ENCODE peak calls at places on chromosomes 2 and 18, in four cellular contexts. R is IMR-90, C is adrenal gland, L is A549. W is an unnamed sample.

GRCh38 chr2:178279142-178279541 is 84.8 kb downstream of the OSBPL6 start:
- DNase-seq in L (peak), R (peak), C (no peak), W (peak)

GRCh38 chr2:140657657-140658056 is 1473.2 kb downstream of the LRP1B start:
- DNase-seq in R (peak), C (no peak), L (peak), W (no peak)

GRCh38 chr2:161077367-161078210 is 82.6 kb upstream of the TANK start:
- DNase-seq in C (peak), R (peak), L (no peak), W (no peak)

GRCh38 chr2:133602538-133602937 is 34.3 kb upstream of the NCKAP5 start:
- DNase-seq in C (no peak), L (no peak), R (no peak), W (no peak)

GRCh38 chr2:23690421-23691105 is 236.4 kb downstream of the ATAD2B start:
- DNase-seq in L (no peak), C (peak), R (no peak), W (no peak)

GRCh38 chr2:88209526-88210131 is 39.5 kb downstream of the THNSL2 start:
- DNase-seq in C (no peak), R (no peak), L (no peak), W (no peak)

GRCh38 chr2:216389565-216389964 is 17.3 kb upstream of the MARCHF4 start:
- DNase-seq in C (no peak), L (no peak), R (peak), W (no peak)

GRCh38 chr2:147502895-147503294 is 341.9 kb upstream of the ACVR2A start:
- DNase-seq in R (no peak), L (no peak), C (no peak), W (no peak)

GRCh38 chr18:36451454-36452251 is 154.1 kb downstream of the FHOD3 start:
- DNase-seq in C (no peak), L (no peak), R (no peak), W (no peak)

GRCh38 chr18:7633171-7633570 is 66.1 kb downstream of the PTPRM start:
- DNase-seq in R (no peak), C (no peak), L (no peak), W (no peak)

GRCh38 chr2:143691136-143691535 is 561.9 kb downstream of the ARHGAP15 start:
- DNase-seq in R (no peak), L (no peak), C (no peak), W (no peak)

GRCh38 chr2:23713352-23713751 is 213.6 kb downstream of the ATAD2B start:
- DNase-seq in R (no peak), C (no peak), L (no peak), W (no peak)

GRCh38 chr2:23561088-23561487 is 176.1 kb downstream of the KLHL29 start:
- DNase-seq in L (no peak), R (peak), C (no peak), W (no peak)

GRCh38 chr2:178796079-178796677 is 11.0 kb downstream of the TTN start:
- DNase-seq in L (peak), C (no peak), R (peak), W (peak)

GRCh38 chr2:20196053-20196880 is 28.7 kb downstream of the SDC1 start:
- DNase-seq in R (no peak), C (no peak), L (no peak), W (no peak)

GRCh38 chr2:225008935-225009334 is 33.3 kb downstream of the DOCK10 start:
- DNase-seq in L (peak), C (no peak), R (no peak), W (no peak)

GRCh38 chr18:63366991-63367240 is at the start of gene KDSR:
- DNase-seq in C (no peak), R (no peak), L (no peak), W (no peak)

GRCh38 chr2:150538582-150539236 is 51.2 kb upstream of the RND3 start:
- DNase-seq in L (no peak), C (no peak), R (peak), W (no peak)

GRCh38 chr2:29130295-29130694 is 15.1 kb downstream of the CLIP4 start:
- DNase-seq in R (peak), L (peak), C (no peak), W (peak)

GRCh38 chr18:61731169-61731568 is 161.6 kb downstream of the RNF152 start:
- DNase-seq in R (peak), C (no peak), L (no peak), W (no peak)

GRCh38 chr2:139271149-139271548 is 491.0 kb upstream of the NXPH2 start:
- DNase-seq in L (no peak), C (no peak), R (no peak), W (no peak)

GRCh38 chr18:21391074-21391673 is 149.1 kb downstream of the GREB1L start:
- DNase-seq in R (peak), L (peak), C (no peak), W (peak)

GRCh38 chr2:10382313-10383061 is 65.6 kb downstream of the ODC1 start:
- DNase-seq in R (no peak), C (no peak), L (no peak), W (no peak)

GRCh38 chr18:45330170-45330594 is 285.1 kb upstream of the SLC14A2 start:
- DNase-seq in L (no peak), C (no peak), R (no peak), W (no peak)

GRCh38 chr2:174511580-174512260 is 24.9 kb upstream of the GPR155 start:
- DNase-seq in C (no peak), R (no peak), L (no peak), W (no peak)

GRCh38 chr2:239873656-239874635 is 151.2 kb downstream of the NDUFA10 start:
- DNase-seq in C (no peak), R (no peak), L (no peak), W (no peak)

GRCh38 chr2:20050712-20051517 is 513 bp downstream of the LAPTM4A start:
- DNase-seq in R (peak), C (peak), L (peak), W (no peak)

GRCh38 chr2:188042412-188042811 is 249.3 kb upstream of the GULP1 start:
- DNase-seq in L (peak), C (no peak), R (peak), W (peak)

GRCh38 chr2:113175101-113175628 is 1.4 kb downstream of the PSD4 start:
- DNase-seq in C (no peak), L (no peak), R (no peak), W (no peak)

GRCh38 chr2:201699384-201699783 is 940 bp upstream of the MPP4 start:
- DNase-seq in C (no peak), R (no peak), L (no peak), W (no peak)

GRCh38 chr2:163640542-163641195 is 95.1 kb downstream of the FIGN start:
- DNase-seq in C (no peak), L (no peak), R (no peak), W (no peak)

GRCh38 chr2:66561645-66562336 is 126.9 kb downstream of the MEIS1 start:
- DNase-seq in C (no peak), R (no peak), L (no peak), W (no peak)

GRCh38 chr2:9703085-9703641 is 72.4 kb upstream of the YWHAQ start:
- DNase-seq in L (peak), C (no peak), R (peak), W (peak)

GRCh38 chr2:3635171-3636008 is 22.6 kb upstream of the ALLC start:
- DNase-seq in C (peak), L (no peak), R (no peak), W (no peak)

GRCh38 chr18:62660741-62661140 is 54.6 kb upstream of the PHLPP1 start:
- DNase-seq in C (no peak), L (no peak), R (no peak), W (no peak)

GRCh38 chr18:55489742-55490055 is 98.3 kb downstream of the TCF4 start:
- DNase-seq in R (peak), L (no peak), C (no peak), W (no peak)

GRCh38 chr18:79629606-79630005 is 50.0 kb upstream of the CTDP1 start:
- DNase-seq in C (no peak), L (no peak), R (no peak), W (no peak)
- H3K4me3 ChIP-seq in C (no peak), L (no peak), R (no peak), W (no peak)

DNA sequence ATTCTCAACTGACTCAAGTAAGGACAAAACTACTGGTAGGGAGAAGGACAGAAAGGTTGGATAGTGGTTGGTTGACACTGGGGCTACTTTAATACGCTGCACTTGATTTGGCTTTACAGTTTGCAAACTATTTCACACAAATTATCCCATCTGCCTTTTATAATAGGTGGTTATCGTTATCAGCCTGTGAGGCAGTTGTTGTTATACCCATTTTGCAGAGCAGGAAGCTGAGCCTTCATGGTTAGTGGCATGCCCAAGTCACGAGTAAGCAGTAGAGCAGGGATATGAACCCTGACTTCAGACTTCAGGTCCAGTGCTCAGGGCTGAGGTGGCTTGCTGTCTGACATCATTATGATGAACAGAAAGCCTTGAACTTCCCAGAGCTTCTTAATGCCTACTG is 5.3 kb downstream of the CTIF start:
- DNase-seq in C (no peak), R (peak), L (no peak), W (no peak)
- H3K4me3 ChIP-seq in C (no peak), R (no peak), L (no peak), W (no peak)

DNA sequence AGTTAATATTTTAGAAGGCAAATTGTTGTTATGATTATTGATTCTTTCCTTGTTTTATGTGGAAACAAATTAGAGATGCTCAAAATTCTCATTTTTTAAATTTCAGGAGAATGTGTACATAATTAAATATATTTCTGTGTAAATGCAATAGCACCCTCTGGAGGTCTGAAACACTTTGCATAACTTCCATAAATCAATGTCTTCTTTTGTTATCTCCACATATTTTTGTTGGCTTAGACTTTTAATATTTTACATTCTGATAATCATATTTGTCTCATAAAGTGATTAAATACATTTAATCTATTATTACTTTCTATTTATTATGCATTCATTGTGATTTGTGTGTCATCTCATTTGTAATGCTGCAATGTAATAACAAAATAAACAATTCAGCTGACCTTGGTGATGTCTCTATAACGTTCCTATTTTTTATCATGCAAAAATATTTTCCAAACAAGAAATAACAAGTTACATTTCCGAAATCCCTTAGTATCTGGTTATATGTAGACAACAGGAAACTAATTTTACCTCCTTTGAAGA is 201.8 kb upstream of the GALNT5 start:
- DNase-seq in C (no peak), L (peak), R (peak), W (no peak)
- H3K4me3 ChIP-seq in C (no peak), L (no peak), R (no peak), W (no peak)

DNA sequence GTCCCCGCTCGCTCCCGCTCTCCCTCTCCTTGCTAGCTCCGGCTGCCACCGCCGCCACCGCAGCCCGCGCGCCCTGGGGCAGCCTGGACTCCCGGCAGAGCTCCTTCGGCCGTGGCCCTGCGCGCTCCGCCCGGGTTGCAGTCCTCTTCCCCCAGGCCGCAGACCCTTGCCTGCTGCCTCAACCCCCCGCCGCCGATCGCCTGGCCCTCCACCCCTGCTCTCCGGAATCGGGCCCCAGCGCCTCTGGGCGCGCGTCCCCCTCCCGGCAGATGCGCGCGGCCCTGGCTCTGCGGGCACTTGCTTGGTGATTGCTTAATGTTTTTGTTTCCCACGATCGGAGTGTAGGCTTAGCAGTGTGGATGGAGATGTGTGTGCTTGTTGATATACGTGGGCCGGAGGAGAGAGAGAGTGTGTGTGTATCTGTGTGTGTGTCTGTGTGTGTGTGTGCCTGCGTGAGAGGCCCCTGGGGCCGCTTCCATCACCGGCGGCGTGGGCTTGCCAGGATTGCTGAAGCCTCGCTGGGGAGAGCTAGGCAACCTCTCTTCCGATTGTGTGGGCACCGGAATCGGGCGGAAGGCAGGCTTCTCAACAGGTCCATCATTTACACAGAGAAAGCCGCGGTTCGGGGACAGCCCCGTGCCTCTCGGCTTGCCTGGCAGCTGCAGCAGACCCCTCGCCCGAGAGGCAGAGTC is 877 bp downstream of the INHBB start:
- DNase-seq in C (no peak), R (peak), L (peak), W (no peak)
- H3K4me3 ChIP-seq in C (peak), R (peak), L (peak), W (no peak)

GRCh38 chr18:9684901-9685738 is 23.0 kb upstream of the RAB31 start:
- DNase-seq in L (no peak), R (peak), C (no peak), W (no peak)

GRCh38 chr18:9682572-9682971 is 25.5 kb upstream of the RAB31 start:
- DNase-seq in L (no peak), R (no peak), C (no peak), W (no peak)

GRCh38 chr18:9688036-9688741 is 19.9 kb upstream of the RAB31 start:
- DNase-seq in C (no peak), R (peak), L (no peak), W (no peak)

GRCh38 chr18:9681217-9681616 is 26.9 kb upstream of the RAB31 start:
- DNase-seq in C (no peak), L (no peak), R (no peak), W (no peak)

GRCh38 chr18:9683418-9684396 is 24.4 kb upstream of the RAB31 start:
- DNase-seq in C (peak), R (peak), L (peak), W (no peak)
- H3K4me3 ChIP-seq in C (no peak), R (no peak), L (no peak), W (no peak)

DNA sequence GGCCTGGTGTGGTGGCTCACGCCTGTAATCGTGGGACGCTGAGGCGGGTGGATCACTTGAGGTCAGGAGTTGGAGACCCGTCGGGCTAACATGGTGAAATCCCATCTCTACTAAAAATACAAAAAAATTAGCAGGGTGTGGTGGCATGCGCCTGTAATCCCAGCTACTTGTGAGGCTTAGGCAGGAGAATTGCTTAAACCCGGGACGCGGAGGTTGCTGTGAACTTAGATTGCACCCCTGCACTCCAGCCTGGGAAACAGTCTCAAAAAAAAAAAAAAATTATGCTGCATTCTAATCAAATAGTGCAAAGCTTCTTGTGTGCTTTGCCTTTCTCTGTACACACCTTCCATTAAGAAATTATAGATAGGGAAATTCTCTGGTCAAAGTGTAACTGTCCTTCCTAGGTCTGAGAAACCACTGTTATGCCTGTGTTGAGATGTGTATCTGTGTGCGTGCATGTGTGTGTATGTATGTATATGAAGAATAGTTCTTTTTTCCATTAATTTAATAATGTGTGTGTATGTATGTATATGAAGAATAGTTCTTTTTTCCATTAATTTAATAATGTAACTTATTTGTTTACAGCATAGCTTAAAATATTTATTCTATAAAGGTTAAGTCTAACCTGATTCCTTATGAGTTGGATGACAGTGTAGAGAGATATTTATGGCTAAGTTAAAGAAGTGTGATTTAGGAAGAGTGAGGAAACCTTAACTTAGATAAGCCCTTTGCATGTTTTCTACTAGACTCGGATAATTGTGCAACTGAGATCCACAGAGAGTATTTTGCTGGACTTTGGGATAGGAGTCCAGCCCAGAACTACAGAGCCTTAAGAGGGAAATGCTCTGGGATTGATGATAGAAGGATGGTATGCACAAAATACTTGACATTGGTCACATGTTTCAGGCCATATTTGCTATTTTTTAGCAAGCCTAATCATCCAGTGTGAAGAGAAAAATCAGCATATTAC is 2.7 kb downstream of the CD28 start:
- DNase-seq in R (no peak), C (no peak), L (no peak), W (no peak)
- H3K4me3 ChIP-seq in R (no peak), C (no peak), L (no peak), W (no peak)

DNA sequence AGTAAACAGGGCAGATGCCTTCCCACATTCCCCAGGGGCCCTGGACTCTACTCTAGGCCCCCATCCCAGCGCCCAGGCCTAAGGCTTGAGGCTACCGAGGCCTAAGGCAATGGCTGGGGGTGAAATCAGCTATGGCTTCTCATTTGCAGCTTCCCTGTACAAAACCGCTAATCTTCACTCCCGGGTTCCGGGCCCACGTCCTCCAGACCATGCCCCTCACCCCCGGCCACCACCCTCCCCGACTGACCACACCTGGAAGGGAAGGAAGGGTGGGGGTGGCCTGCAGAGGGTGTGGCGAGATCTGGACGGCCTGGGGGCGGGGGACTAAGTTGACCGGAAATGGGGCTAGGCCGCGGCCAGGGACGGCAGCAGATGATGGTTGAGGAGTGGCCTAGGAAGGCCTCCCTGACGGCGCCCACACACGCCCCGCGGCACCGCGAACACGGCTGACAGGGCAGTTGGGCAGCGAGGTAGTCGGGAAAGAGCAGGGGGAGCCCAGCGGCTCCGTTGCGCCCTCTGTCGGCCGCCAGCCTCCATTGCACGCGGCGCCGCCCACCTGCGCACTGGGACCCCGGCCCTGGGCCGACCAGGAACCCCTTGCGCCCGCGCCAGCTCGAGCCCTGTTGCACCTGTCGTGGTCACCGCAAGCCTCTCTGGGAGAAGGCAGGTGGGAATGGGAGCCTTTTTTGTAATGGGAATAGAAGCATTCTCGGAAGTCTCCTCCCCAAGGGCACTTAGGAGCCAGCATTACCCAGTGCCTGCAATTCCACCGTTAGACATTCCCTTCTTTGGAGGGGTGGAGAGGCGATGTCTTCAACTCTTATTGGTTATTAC is 117.1 kb upstream of the STPG4 start:
- DNase-seq in L (peak), C (peak), R (peak), W (no peak)
- H3K4me3 ChIP-seq in L (peak), C (no peak), R (no peak), W (peak)

GRCh38 chr2:34705556-34706247 is 1106.6 kb upstream of the FAM98A start:
- DNase-seq in L (no peak), C (no peak), R (no peak), W (peak)
- H3K4me3 ChIP-seq in L (no peak), C (no peak), R (no peak), W (no peak)

DNA sequence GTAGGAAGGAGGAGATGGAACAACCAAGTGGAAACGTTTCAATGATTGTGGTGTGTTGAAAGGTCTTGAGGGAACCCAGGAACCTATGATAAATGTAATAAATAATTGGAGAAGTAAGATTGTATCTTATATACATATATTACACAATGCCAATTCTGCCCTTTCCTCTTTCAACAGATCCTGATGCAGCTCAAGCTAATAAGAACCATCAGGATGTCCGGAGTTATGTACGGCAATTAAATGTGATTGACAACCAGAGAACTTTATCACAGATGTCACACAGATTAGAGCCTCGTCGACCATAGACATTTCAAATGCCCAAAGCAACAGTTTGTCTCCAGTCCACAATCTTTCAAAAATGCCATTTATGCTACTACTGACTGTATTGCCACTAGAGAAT is 24.2 kb upstream of the MAP3K20 start:
- DNase-seq in R (no peak), C (no peak), L (no peak), W (no peak)
- H3K4me3 ChIP-seq in R (no peak), C (no peak), L (no peak), W (no peak)

GRCh38 chr2:43675646-43676321 is 445 bp downstream of the C1GALT1C1L start:
- DNase-seq in C (no peak), L (no peak), R (no peak), W (no peak)
- H3K4me3 ChIP-seq in C (peak), L (peak), R (peak), W (peak)